ENCODE peak calls at places on chromosomes 12 and 14, in seven cellular contexts. One of them, this sample, is unnamed.

GRCh38 chr12:10501031-10501430 is 4.7 kb upstream of the EIF2S3B start:
- DNase-seq in foreskin fibroblast: no peak
- DNase-seq in stimulated activated CD8-positive, alpha-beta memory T cell treated with anti-CD3 and anti-CD28 coated beads, Interleukin-4, amount 100 ng/mL, for 1 hour: no peak
- DNase-seq in cardiac fibroblast: peak; percentile 28
- DNase-seq in central memory CD4-positive, alpha-beta T cell: no peak
- DNase-seq in BE2C: no peak
- DNase-seq in stomach: no peak
- DNase-seq in this sample: no peak

GRCh38 chr12:122963928-122964240 is 2.4 kb downstream of the ABCB9 start:
- DNase-seq in stimulated activated CD8-positive, alpha-beta memory T cell treated with anti-CD3 and anti-CD28 coated beads, Interleukin-4, amount 100 ng/mL, for 1 hour: no peak
- DNase-seq in BE2C: peak; percentile 69
- DNase-seq in foreskin fibroblast: no peak
- DNase-seq in central memory CD4-positive, alpha-beta T cell: no peak
- DNase-seq in stomach: peak; percentile 76
- DNase-seq in cardiac fibroblast: peak; percentile 66
- DNase-seq in this sample: no peak

GRCh38 chr12:111570090-111570961 is 28.8 kb downstream of the ATXN2 start:
- DNase-seq in stomach: no peak
- DNase-seq in stimulated activated CD8-positive, alpha-beta memory T cell treated with anti-CD3 and anti-CD28 coated beads, Interleukin-4, amount 100 ng/mL, for 1 hour: no peak
- DNase-seq in cardiac fibroblast: peak; percentile 83
- DNase-seq in BE2C: no peak
- DNase-seq in central memory CD4-positive, alpha-beta T cell: no peak
- DNase-seq in foreskin fibroblast: peak; percentile 78
- DNase-seq in this sample: no peak

GRCh38 chr12:51210690-51211395 is 7.0 kb downstream of the POU6F1 start:
- DNase-seq in central memory CD4-positive, alpha-beta T cell: no peak
- DNase-seq in stimulated activated CD8-positive, alpha-beta memory T cell treated with anti-CD3 and anti-CD28 coated beads, Interleukin-4, amount 100 ng/mL, for 1 hour: no peak
- DNase-seq in BE2C: no peak
- DNase-seq in foreskin fibroblast: no peak
- DNase-seq in cardiac fibroblast: no peak
- DNase-seq in stomach: no peak
- DNase-seq in this sample: no peak

GRCh38 chr12:19596755-19597154 is 157.5 kb downstream of the AEBP2 start:
- DNase-seq in central memory CD4-positive, alpha-beta T cell: no peak
- DNase-seq in stimulated activated CD8-positive, alpha-beta memory T cell treated with anti-CD3 and anti-CD28 coated beads, Interleukin-4, amount 100 ng/mL, for 1 hour: no peak
- DNase-seq in stomach: no peak
- DNase-seq in foreskin fibroblast: no peak
- DNase-seq in BE2C: no peak
- DNase-seq in cardiac fibroblast: no peak
- DNase-seq in this sample: no peak

GRCh38 chr12:98373019-98373554 is 142.3 kb upstream of the TMPO start:
- DNase-seq in stomach: no peak
- DNase-seq in central memory CD4-positive, alpha-beta T cell: no peak
- DNase-seq in foreskin fibroblast: peak; percentile 10
- DNase-seq in BE2C: peak; percentile 19
- DNase-seq in stimulated activated CD8-positive, alpha-beta memory T cell treated with anti-CD3 and anti-CD28 coated beads, Interleukin-4, amount 100 ng/mL, for 1 hour: no peak
- DNase-seq in cardiac fibroblast: peak; percentile 68
- DNase-seq in this sample: no peak

GRCh38 chr14:102862154-102862772 is 60.2 kb upstream of the AMN start:
- DNase-seq in cardiac fibroblast: no peak
- DNase-seq in foreskin fibroblast: no peak
- DNase-seq in stomach: no peak
- DNase-seq in central memory CD4-positive, alpha-beta T cell: no peak
- DNase-seq in stimulated activated CD8-positive, alpha-beta memory T cell treated with anti-CD3 and anti-CD28 coated beads, Interleukin-4, amount 100 ng/mL, for 1 hour: no peak
- DNase-seq in BE2C: no peak
- DNase-seq in this sample: no peak

GRCh38 chr14:103078860-103079587 is 5.0 kb upstream of the LBHD2 start:
- DNase-seq in BE2C: no peak
- DNase-seq in central memory CD4-positive, alpha-beta T cell: no peak
- DNase-seq in cardiac fibroblast: no peak
- DNase-seq in stimulated activated CD8-positive, alpha-beta memory T cell treated with anti-CD3 and anti-CD28 coated beads, Interleukin-4, amount 100 ng/mL, for 1 hour: no peak
- DNase-seq in stomach: no peak
- DNase-seq in foreskin fibroblast: no peak
- DNase-seq in this sample: no peak

GRCh38 chr14:29810657-29811056 is 117.0 kb downstream of the PRKD1 start:
- DNase-seq in BE2C: no peak
- DNase-seq in foreskin fibroblast: peak; percentile 30
- DNase-seq in central memory CD4-positive, alpha-beta T cell: no peak
- DNase-seq in cardiac fibroblast: peak; percentile 71
- DNase-seq in stomach: peak; percentile 38
- DNase-seq in stimulated activated CD8-positive, alpha-beta memory T cell treated with anti-CD3 and anti-CD28 coated beads, Interleukin-4, amount 100 ng/mL, for 1 hour: no peak
- DNase-seq in this sample: no peak

GRCh38 chr14:25833341-25834121 is 764.3 kb downstream of the NOVA1 start:
- DNase-seq in foreskin fibroblast: no peak
- DNase-seq in BE2C: peak; percentile 12
- DNase-seq in central memory CD4-positive, alpha-beta T cell: no peak
- DNase-seq in stomach: peak; percentile 27
- DNase-seq in stimulated activated CD8-positive, alpha-beta memory T cell treated with anti-CD3 and anti-CD28 coated beads, Interleukin-4, amount 100 ng/mL, for 1 hour: no peak
- DNase-seq in cardiac fibroblast: peak; percentile 25
- DNase-seq in this sample: no peak

GRCh38 chr12:62533755-62534107 is 67.1 kb downstream of the MON2 start:
- DNase-seq in BE2C: no peak
- DNase-seq in stimulated activated CD8-positive, alpha-beta memory T cell treated with anti-CD3 and anti-CD28 coated beads, Interleukin-4, amount 100 ng/mL, for 1 hour: no peak
- DNase-seq in stomach: peak; percentile 69
- DNase-seq in cardiac fibroblast: no peak
- DNase-seq in foreskin fibroblast: no peak
- DNase-seq in central memory CD4-positive, alpha-beta T cell: no peak
- DNase-seq in this sample: no peak

GRCh38 chr12:18343708-18344107 is 82.4 kb downstream of the PIK3C2G start:
- DNase-seq in stimulated activated CD8-positive, alpha-beta memory T cell treated with anti-CD3 and anti-CD28 coated beads, Interleukin-4, amount 100 ng/mL, for 1 hour: no peak
- DNase-seq in central memory CD4-positive, alpha-beta T cell: no peak
- DNase-seq in stomach: no peak
- DNase-seq in foreskin fibroblast: no peak
- DNase-seq in cardiac fibroblast: no peak
- DNase-seq in BE2C: no peak
- DNase-seq in this sample: no peak

GRCh38 chr14:68793734-68794129 is 865 bp upstream of the ZFP36L1 start:
- DNase-seq in cardiac fibroblast: no peak
- DNase-seq in central memory CD4-positive, alpha-beta T cell: no peak
- DNase-seq in stomach: no peak
- DNase-seq in foreskin fibroblast: no peak
- DNase-seq in stimulated activated CD8-positive, alpha-beta memory T cell treated with anti-CD3 and anti-CD28 coated beads, Interleukin-4, amount 100 ng/mL, for 1 hour: no peak
- DNase-seq in BE2C: no peak
- DNase-seq in this sample: no peak

GRCh38 chr12:9933966-9934365 is 1.8 kb upstream of the CLEC2A start:
- DNase-seq in foreskin fibroblast: no peak
- DNase-seq in cardiac fibroblast: no peak
- DNase-seq in BE2C: no peak
- DNase-seq in stimulated activated CD8-positive, alpha-beta memory T cell treated with anti-CD3 and anti-CD28 coated beads, Interleukin-4, amount 100 ng/mL, for 1 hour: no peak
- DNase-seq in stomach: no peak
- DNase-seq in central memory CD4-positive, alpha-beta T cell: no peak
- DNase-seq in this sample: no peak

GRCh38 chr14:61475316-61475715 is 153.9 kb downstream of the PRKCH start:
- DNase-seq in central memory CD4-positive, alpha-beta T cell: peak; percentile 44
- DNase-seq in stomach: no peak
- DNase-seq in stimulated activated CD8-positive, alpha-beta memory T cell treated with anti-CD3 and anti-CD28 coated beads, Interleukin-4, amount 100 ng/mL, for 1 hour: no peak
- DNase-seq in cardiac fibroblast: peak; percentile 89
- DNase-seq in BE2C: no peak
- DNase-seq in foreskin fibroblast: peak; percentile 68
- DNase-seq in this sample: no peak

GRCh38 chr12:121124402-121125109 is 8.1 kb upstream of the P2RX7 start:
- DNase-seq in cardiac fibroblast: peak; percentile 88
- DNase-seq in BE2C: no peak
- DNase-seq in stomach: no peak
- DNase-seq in central memory CD4-positive, alpha-beta T cell: no peak
- DNase-seq in foreskin fibroblast: peak; percentile 59
- DNase-seq in stimulated activated CD8-positive, alpha-beta memory T cell treated with anti-CD3 and anti-CD28 coated beads, Interleukin-4, amount 100 ng/mL, for 1 hour: no peak
- DNase-seq in this sample: no peak

GRCh38 chr12:52366738-52367485 is at the start of gene KRT85:
- DNase-seq in central memory CD4-positive, alpha-beta T cell: no peak
- DNase-seq in cardiac fibroblast: no peak
- DNase-seq in stomach: no peak
- DNase-seq in foreskin fibroblast: no peak
- DNase-seq in BE2C: no peak
- DNase-seq in stimulated activated CD8-positive, alpha-beta memory T cell treated with anti-CD3 and anti-CD28 coated beads, Interleukin-4, amount 100 ng/mL, for 1 hour: no peak
- DNase-seq in this sample: no peak

GRCh38 chr14:55366271-55366670 is 45.4 kb downstream of the ATG14 start:
- DNase-seq in stimulated activated CD8-positive, alpha-beta memory T cell treated with anti-CD3 and anti-CD28 coated beads, Interleukin-4, amount 100 ng/mL, for 1 hour: no peak
- DNase-seq in BE2C: no peak
- DNase-seq in cardiac fibroblast: no peak
- DNase-seq in foreskin fibroblast: peak; percentile 64
- DNase-seq in stomach: no peak
- DNase-seq in central memory CD4-positive, alpha-beta T cell: no peak
- DNase-seq in this sample: no peak

GRCh38 chr12:82524636-82525035 is 162.1 kb upstream of the TMTC2 start:
- DNase-seq in stomach: no peak
- DNase-seq in stimulated activated CD8-positive, alpha-beta memory T cell treated with anti-CD3 and anti-CD28 coated beads, Interleukin-4, amount 100 ng/mL, for 1 hour: no peak
- DNase-seq in foreskin fibroblast: no peak
- DNase-seq in central memory CD4-positive, alpha-beta T cell: no peak
- DNase-seq in cardiac fibroblast: no peak
- DNase-seq in BE2C: no peak
- DNase-seq in this sample: no peak

GRCh38 chr12:16062611-16063010 is 151.5 kb downstream of the DERA start:
- DNase-seq in stomach: no peak
- DNase-seq in stimulated activated CD8-positive, alpha-beta memory T cell treated with anti-CD3 and anti-CD28 coated beads, Interleukin-4, amount 100 ng/mL, for 1 hour: no peak
- DNase-seq in BE2C: no peak
- DNase-seq in cardiac fibroblast: peak; percentile 63
- DNase-seq in central memory CD4-positive, alpha-beta T cell: no peak
- DNase-seq in foreskin fibroblast: no peak
- DNase-seq in this sample: no peak

GRCh38 chr14:102902523-102903247 is 19.8 kb upstream of the AMN start:
- DNase-seq in BE2C: no peak
- DNase-seq in stomach: no peak
- DNase-seq in stimulated activated CD8-positive, alpha-beta memory T cell treated with anti-CD3 and anti-CD28 coated beads, Interleukin-4, amount 100 ng/mL, for 1 hour: no peak
- DNase-seq in foreskin fibroblast: no peak
- DNase-seq in cardiac fibroblast: no peak
- DNase-seq in central memory CD4-positive, alpha-beta T cell: no peak
- DNase-seq in this sample: no peak

GRCh38 chr12:991350-992278 is 591 bp downstream of the ERC1 start:
- DNase-seq in cardiac fibroblast: no peak
- DNase-seq in BE2C: no peak
- DNase-seq in foreskin fibroblast: peak; percentile 4
- DNase-seq in central memory CD4-positive, alpha-beta T cell: peak; percentile 40
- DNase-seq in stimulated activated CD8-positive, alpha-beta memory T cell treated with anti-CD3 and anti-CD28 coated beads, Interleukin-4, amount 100 ng/mL, for 1 hour: no peak
- DNase-seq in stomach: no peak
- DNase-seq in this sample: no peak

GRCh38 chr12:56833780-56834179 is 70.7 kb downstream of the HSD17B6 start:
- DNase-seq in stimulated activated CD8-positive, alpha-beta memory T cell treated with anti-CD3 and anti-CD28 coated beads, Interleukin-4, amount 100 ng/mL, for 1 hour: no peak
- DNase-seq in cardiac fibroblast: no peak
- DNase-seq in stomach: no peak
- DNase-seq in foreskin fibroblast: no peak
- DNase-seq in BE2C: no peak
- DNase-seq in central memory CD4-positive, alpha-beta T cell: no peak
- DNase-seq in this sample: no peak

GRCh38 chr12:12439636-12440035 is 82.8 kb downstream of the BORCS5 start:
- DNase-seq in stomach: no peak
- DNase-seq in cardiac fibroblast: peak; percentile 85
- DNase-seq in foreskin fibroblast: no peak
- DNase-seq in stimulated activated CD8-positive, alpha-beta memory T cell treated with anti-CD3 and anti-CD28 coated beads, Interleukin-4, amount 100 ng/mL, for 1 hour: no peak
- DNase-seq in central memory CD4-positive, alpha-beta T cell: peak; percentile 46
- DNase-seq in BE2C: no peak
- DNase-seq in this sample: peak; percentile 83

GRCh38 chr14:68137704-68138619 is 318.4 kb downstream of the RAD51B start:
- DNase-seq in central memory CD4-positive, alpha-beta T cell: no peak
- DNase-seq in BE2C: peak; percentile 10
- DNase-seq in cardiac fibroblast: peak; percentile 84
- DNase-seq in stimulated activated CD8-positive, alpha-beta memory T cell treated with anti-CD3 and anti-CD28 coated beads, Interleukin-4, amount 100 ng/mL, for 1 hour: no peak
- DNase-seq in foreskin fibroblast: peak; percentile 92
- DNase-seq in stomach: peak; percentile 32
- DNase-seq in this sample: no peak

GRCh38 chr14:46048127-46048526 is 603.5 kb downstream of the RPL10L start:
- DNase-seq in cardiac fibroblast: no peak
- DNase-seq in stimulated activated CD8-positive, alpha-beta memory T cell treated with anti-CD3 and anti-CD28 coated beads, Interleukin-4, amount 100 ng/mL, for 1 hour: no peak
- DNase-seq in BE2C: peak; percentile 81
- DNase-seq in central memory CD4-positive, alpha-beta T cell: no peak
- DNase-seq in foreskin fibroblast: peak; percentile 54
- DNase-seq in stomach: peak; percentile 27
- DNase-seq in this sample: no peak

GRCh38 chr12:131077931-131078391 is 124.3 kb downstream of the ADGRD1 start:
- DNase-seq in stomach: peak; percentile 22
- DNase-seq in stimulated activated CD8-positive, alpha-beta memory T cell treated with anti-CD3 and anti-CD28 coated beads, Interleukin-4, amount 100 ng/mL, for 1 hour: no peak
- DNase-seq in cardiac fibroblast: no peak
- DNase-seq in foreskin fibroblast: no peak
- DNase-seq in BE2C: no peak
- DNase-seq in central memory CD4-positive, alpha-beta T cell: no peak
- DNase-seq in this sample: no peak

GRCh38 chr12:121781751-121782615 is 11.5 kb downstream of the RHOF start:
- DNase-seq in BE2C: peak; percentile 51
- DNase-seq in stomach: no peak
- DNase-seq in foreskin fibroblast: no peak
- DNase-seq in cardiac fibroblast: no peak
- DNase-seq in central memory CD4-positive, alpha-beta T cell: no peak
- DNase-seq in stimulated activated CD8-positive, alpha-beta memory T cell treated with anti-CD3 and anti-CD28 coated beads, Interleukin-4, amount 100 ng/mL, for 1 hour: no peak
- DNase-seq in this sample: peak; percentile 43

GRCh38 chr14:22797017-22797917 is 18.0 kb downstream of the SLC7A7 start:
- DNase-seq in central memory CD4-positive, alpha-beta T cell: no peak
- DNase-seq in stomach: no peak
- DNase-seq in foreskin fibroblast: no peak
- DNase-seq in cardiac fibroblast: no peak
- DNase-seq in stimulated activated CD8-positive, alpha-beta memory T cell treated with anti-CD3 and anti-CD28 coated beads, Interleukin-4, amount 100 ng/mL, for 1 hour: no peak
- DNase-seq in BE2C: no peak
- DNase-seq in this sample: no peak

GRCh38 chr12:47222960-47223847 is 143.4 kb upstream of the AMIGO2 start:
- DNase-seq in foreskin fibroblast: no peak
- DNase-seq in cardiac fibroblast: peak; percentile 32
- DNase-seq in stomach: no peak
- DNase-seq in BE2C: no peak
- DNase-seq in stimulated activated CD8-positive, alpha-beta memory T cell treated with anti-CD3 and anti-CD28 coated beads, Interleukin-4, amount 100 ng/mL, for 1 hour: no peak
- DNase-seq in central memory CD4-positive, alpha-beta T cell: no peak
- DNase-seq in this sample: no peak

GRCh38 chr14:104016873-104017650 is 68.4 kb upstream of the ASPG start:
- DNase-seq in central memory CD4-positive, alpha-beta T cell: no peak
- DNase-seq in BE2C: no peak
- DNase-seq in stomach: no peak
- DNase-seq in foreskin fibroblast: no peak
- DNase-seq in stimulated activated CD8-positive, alpha-beta memory T cell treated with anti-CD3 and anti-CD28 coated beads, Interleukin-4, amount 100 ng/mL, for 1 hour: no peak
- DNase-seq in cardiac fibroblast: no peak
- DNase-seq in this sample: no peak

GRCh38 chr12:109027767-109028166 is 6.9 kb upstream of the SVOP start:
- DNase-seq in foreskin fibroblast: peak; percentile 9
- DNase-seq in stimulated activated CD8-positive, alpha-beta memory T cell treated with anti-CD3 and anti-CD28 coated beads, Interleukin-4, amount 100 ng/mL, for 1 hour: no peak
- DNase-seq in central memory CD4-positive, alpha-beta T cell: no peak
- DNase-seq in BE2C: no peak
- DNase-seq in stomach: no peak
- DNase-seq in cardiac fibroblast: peak; percentile 66
- DNase-seq in this sample: no peak

GRCh38 chr14:24995016-24995415 is 54.9 kb downstream of the STXBP6 start:
- DNase-seq in BE2C: no peak
- DNase-seq in stomach: no peak
- DNase-seq in central memory CD4-positive, alpha-beta T cell: no peak
- DNase-seq in cardiac fibroblast: no peak
- DNase-seq in stimulated activated CD8-positive, alpha-beta memory T cell treated with anti-CD3 and anti-CD28 coated beads, Interleukin-4, amount 100 ng/mL, for 1 hour: no peak
- DNase-seq in foreskin fibroblast: no peak
- DNase-seq in this sample: no peak

GRCh38 chr12:13941258-13942249 is 39.8 kb downstream of the GRIN2B start:
- DNase-seq in BE2C: peak; percentile 39
- DNase-seq in stimulated activated CD8-positive, alpha-beta memory T cell treated with anti-CD3 and anti-CD28 coated beads, Interleukin-4, amount 100 ng/mL, for 1 hour: no peak
- DNase-seq in cardiac fibroblast: peak; percentile 47
- DNase-seq in stomach: peak; percentile 75
- DNase-seq in foreskin fibroblast: peak; percentile 2
- DNase-seq in central memory CD4-positive, alpha-beta T cell: no peak
- DNase-seq in this sample: peak; percentile 10